ENCODE peak calls at places on chromosomes 6 and 20, in six cellular contexts. S is glutamatergic neuron; J is CD8-positive, alpha-beta T cell; Y is B cell; H is stomach; E is left ventricle myocardium inferior. X is an unnamed sample.

GRCh38 chr6:135251416-135251815 is 70.3 kb downstream of the MYB start:
- DNase-seq in J (no peak), H (peak; percentile 48), E (no peak), Y (no peak), S (no peak), X (no peak)

GRCh38 chr20:9686455-9686854 is 152.4 kb downstream of the PAK5 start:
- DNase-seq in H (no peak), E (no peak), J (no peak), S (no peak), Y (no peak), X (no peak)

GRCh38 chr20:14764511-14765369 is 427.3 kb upstream of the FLRT3 start:
- DNase-seq in J (no peak), S (no peak), E (no peak), Y (no peak), H (peak; percentile 85), X (no peak)

GRCh38 chr6:39321761-39322160 is 741 bp downstream of the KCNK16 start:
- DNase-seq in J (no peak), S (no peak), E (no peak), Y (no peak), H (no peak), X (no peak)

GRCh38 chr6:163338671-163339405 is 75.7 kb upstream of the QKI start:
- DNase-seq in J (no peak), Y (no peak), S (no peak), E (peak; percentile 47), H (no peak), X (no peak)

GRCh38 chr20:2652724-2653510 is 485 bp downstream of the NOP56 start:
- DNase-seq in S (peak; percentile 79), H (no peak), Y (no peak), J (no peak), E (peak; percentile 34), X (no peak)

GRCh38 chr20:43507150-43508080 is at the start of gene L3MBTL1:
- DNase-seq in Y (peak; percentile 25), J (no peak), H (peak; percentile 68), E (peak; percentile 50), S (peak; percentile 73), X (no peak)

GRCh38 chr6:148440877-148441453 is 98.3 kb downstream of the SASH1 start:
- DNase-seq in Y (no peak), S (no peak), J (no peak), E (peak; percentile 68), H (peak; percentile 41), X (peak; percentile 84)

GRCh38 chr20:32648761-32649615 is 24.8 kb downstream of the C20orf203 start:
- DNase-seq in H (no peak), S (no peak), E (no peak), Y (no peak), J (no peak), X (no peak)

GRCh38 chr20:35279533-35280174 is 1.7 kb upstream of the MMP24OS start:
- DNase-seq in J (no peak), Y (no peak), E (no peak), S (no peak), H (no peak), X (no peak)

DNA sequence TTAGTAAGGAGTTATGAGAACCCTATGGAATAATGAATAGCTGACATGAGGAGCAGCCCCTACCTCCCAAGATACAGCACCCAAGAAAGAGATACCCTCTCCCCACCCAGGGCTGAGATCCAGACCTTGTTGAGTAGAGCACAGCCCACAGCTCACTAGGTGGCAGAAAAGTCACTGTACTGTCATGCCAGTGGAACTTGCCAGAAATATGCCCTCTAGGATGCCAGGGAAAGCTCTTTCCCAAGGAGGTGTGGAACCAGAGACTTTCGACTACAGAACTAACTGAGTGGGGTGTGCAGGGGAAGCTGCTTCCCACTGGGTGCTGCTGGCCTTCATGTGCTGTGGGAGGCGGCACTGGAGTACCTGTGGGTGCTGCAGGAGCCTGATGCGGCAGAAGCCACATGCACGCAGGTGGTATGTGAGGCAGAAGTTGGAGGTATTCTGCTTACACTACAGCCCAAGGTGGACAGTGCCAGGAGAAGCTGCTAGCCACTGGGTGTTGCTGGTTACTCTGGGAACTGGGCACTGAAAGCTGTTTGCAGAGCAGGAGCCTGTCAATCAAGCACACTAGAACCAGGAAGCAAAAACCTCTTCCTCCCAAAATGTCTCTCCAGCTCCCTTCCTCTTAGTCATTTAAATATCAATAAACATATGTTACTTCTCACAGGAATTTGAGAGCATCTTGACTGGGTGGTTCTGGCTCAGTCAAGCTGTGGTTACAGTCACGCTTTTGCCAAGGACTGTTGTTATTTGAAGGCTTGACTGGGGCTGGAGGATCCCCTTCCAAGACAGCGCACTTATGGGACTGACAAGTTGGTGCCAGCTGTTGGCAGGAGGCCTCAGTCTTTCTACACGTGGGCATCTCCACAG is 17.9 kb downstream of the ARMC12 start:
- DNase-seq in H (no peak), J (no peak), Y (no peak), S (no peak), E (no peak), X (no peak)
- TF ChIP-seq CTCF in H (no peak), J (no peak), Y (no peak), S (no peak), E (peak; percentile 33), X (no peak)

DNA sequence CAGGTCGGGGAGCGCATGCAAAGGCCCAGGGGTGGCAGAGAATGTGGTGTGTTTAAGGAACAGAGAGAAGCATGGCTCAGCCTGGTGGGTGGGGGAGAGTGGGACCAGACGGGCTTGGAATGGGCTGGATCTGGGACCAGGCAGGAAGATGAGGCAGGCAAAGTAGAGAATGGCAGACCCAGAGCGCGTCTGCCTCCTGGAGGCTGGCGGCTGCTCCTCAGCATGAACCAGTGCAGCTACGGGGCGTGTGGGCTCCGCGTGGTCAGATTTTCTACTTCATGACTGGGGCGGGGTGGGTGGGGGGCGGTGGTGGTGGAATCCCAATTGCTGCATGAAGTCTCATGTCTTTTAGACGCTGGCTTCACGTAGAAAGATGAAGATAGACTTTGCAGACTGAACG is 135.6 kb downstream of the TFAP2C start:
- DNase-seq in Y (no peak), J (no peak), H (no peak), S (no peak), E (no peak), X (no peak)
- TF ChIP-seq CTCF in Y (no peak), J (no peak), H (no peak), S (no peak), E (no peak), X (no peak)

GRCh38 chr6:170503414-170503761 is 49.7 kb downstream of the PSMB1 start:
- DNase-seq in Y (no peak), S (no peak), H (no peak), J (no peak), E (no peak), X (no peak)

GRCh38 chr6:170493354-170493753 is 59.8 kb downstream of the PSMB1 start:
- DNase-seq in E (no peak), S (no peak), J (no peak), Y (no peak), H (no peak), X (no peak)

GRCh38 chr6:170500955-170501590 is 52.0 kb downstream of the PSMB1 start:
- DNase-seq in S (no peak), E (no peak), H (no peak), J (no peak), Y (no peak), X (no peak)

DNA sequence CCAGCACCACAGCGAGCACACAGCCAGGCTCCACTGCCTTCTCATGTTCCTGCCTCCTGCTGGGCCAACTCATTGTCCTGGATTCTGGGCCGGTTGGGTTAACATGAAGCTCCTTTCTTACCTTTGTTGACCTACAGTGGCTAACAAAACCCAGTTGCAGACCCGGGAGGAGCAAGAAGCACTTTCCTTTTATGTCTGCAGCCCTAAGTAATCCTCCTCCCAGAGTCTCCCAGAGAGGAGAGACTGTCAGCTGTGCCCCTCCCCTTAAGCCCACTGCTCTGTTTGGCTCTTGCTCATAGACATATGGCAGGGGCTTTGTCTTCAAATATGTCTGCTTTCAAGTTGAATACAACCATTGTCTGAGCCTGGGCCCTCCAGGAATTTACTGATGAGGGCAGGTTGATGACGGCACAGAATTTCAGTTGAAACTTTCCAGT is 55.2 kb downstream of the PSMB1 start:
- DNase-seq in J (no peak), E (no peak), S (no peak), H (no peak), Y (no peak), X (no peak)
- TF ChIP-seq CTCF in J (no peak), E (no peak), S (no peak), H (no peak), Y (no peak), X (no peak)

GRCh38 chr6:7542065-7542877 is 800 bp downstream of the DSP start:
- DNase-seq in S (peak; percentile 49), E (peak; percentile 30), Y (peak; percentile 39), H (peak; percentile 49), J (no peak), X (no peak)

GRCh38 chr6:7544597-7544996 is 3.1 kb downstream of the DSP start:
- DNase-seq in E (no peak), S (no peak), H (no peak), Y (no peak), J (no peak), X (no peak)

GRCh38 chr6:7542878-7543394 is 1.5 kb downstream of the DSP start:
- DNase-seq in S (peak; percentile 36), Y (peak; percentile 8), J (no peak), E (peak; percentile 66), H (peak; percentile 85), X (no peak)

GRCh38 chr6:7545509-7546369 is 4.3 kb downstream of the DSP start:
- DNase-seq in J (no peak), H (no peak), S (no peak), Y (no peak), E (no peak), X (no peak)

GRCh38 chr6:7543761-7544424 is 2.4 kb downstream of the DSP start:
- DNase-seq in E (no peak), S (no peak), H (no peak), Y (no peak), J (no peak), X (no peak)
- TF ChIP-seq CTCF in E (no peak), S (no peak), H (no peak), Y (no peak), J (no peak), X (no peak)

DNA sequence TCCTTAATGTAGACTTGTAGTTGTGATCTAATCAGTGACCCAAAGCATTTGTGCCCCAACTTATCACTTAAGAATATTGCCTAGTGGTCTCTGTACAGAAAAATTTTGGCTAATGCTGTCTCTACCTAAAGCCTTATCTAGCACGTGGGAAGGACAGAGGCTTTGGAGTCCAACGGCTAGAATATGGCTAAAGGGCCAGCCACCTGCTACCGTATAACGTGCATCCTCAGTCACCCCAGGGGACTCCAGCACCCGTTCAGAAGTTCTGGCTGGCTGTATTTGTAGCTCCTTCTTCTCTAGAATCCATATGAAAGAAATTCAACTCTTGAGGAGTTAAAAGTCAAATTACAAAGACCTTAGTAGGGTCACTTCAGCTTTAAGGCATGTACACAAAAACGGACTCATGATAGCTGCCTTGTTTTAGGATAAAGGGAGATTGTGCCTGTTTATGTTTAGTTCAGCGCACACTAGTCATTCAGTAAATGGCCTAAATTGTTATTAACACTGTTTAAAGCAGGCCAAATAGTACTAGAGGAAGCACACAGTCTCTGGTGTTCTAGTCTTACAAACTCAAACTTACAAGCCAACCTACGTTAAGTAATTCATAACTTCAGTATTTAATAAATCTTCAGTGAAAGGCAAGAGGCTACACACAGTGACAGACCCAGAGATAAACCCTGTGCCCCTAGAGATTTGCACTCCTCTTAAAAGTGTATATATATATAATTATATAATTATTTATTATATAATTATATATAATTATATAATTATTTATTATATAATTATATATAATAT is 407.5 kb upstream of the PLCB4 start:
- DNase-seq in S (no peak), E (no peak), J (no peak), Y (no peak), H (no peak), X (no peak)
- TF ChIP-seq CTCF in S (no peak), E (no peak), J (no peak), Y (no peak), H (no peak), X (no peak)

X was measured in omental fat pad.